ENCODE peak calls at places on chromosomes 3 and 15, in eight cellular contexts. K, V, F, G, Y, R, U and S are unnamed samples.

GRCh38 chr3:1179116-1179515 is 86.3 kb downstream of the CNTN6 start:
- DNase-seq in K (no peak), V (no peak), F (no peak), G (no peak), Y (no peak), R (no peak), U (no peak), S (no peak)

GRCh38 chr3:153145454-153145853 is 16.6 kb upstream of the RAP2B start:
- DNase-seq in K (no peak), V (no peak), F (no peak), G (no peak), Y (no peak), R (no peak), U (no peak), S (no peak)

GRCh38 chr3:183554377-183554776 is 1.1 kb downstream of the KLHL6 start:
- DNase-seq in K (no peak), V (no peak), F (no peak), G (no peak), Y (no peak), R (no peak), U (no peak), S (no peak)

GRCh38 chr15:84833447-84833846 is 16.3 kb downstream of the ALPK3 start:
- DNase-seq in K (no peak), V (peak; percentile 47), F (no peak), G (no peak), Y (no peak), R (no peak), U (no peak), S (no peak)

GRCh38 chr15:68487087-68487843 is 55.3 kb upstream of the ITGA11 start:
- DNase-seq in K (no peak), V (peak; percentile 69), F (no peak), G (no peak), Y (no peak), R (no peak), U (no peak), S (no peak)

GRCh38 chr3:161510510-161511260 is 14.1 kb downstream of the OTOL1 start:
- DNase-seq in K (no peak), V (no peak), F (no peak), G (no peak), Y (no peak), R (no peak), U (no peak), S (no peak)

GRCh38 chr15:56934269-56934668 is 15.8 kb downstream of the TCF12 start:
- DNase-seq in K (no peak), V (no peak), F (no peak), G (no peak), Y (no peak), R (no peak), U (no peak), S (no peak)

GRCh38 chr3:24401811-24402185 is 92.9 kb downstream of the THRB start:
- DNase-seq in K (peak; percentile 25), V (no peak), F (no peak), G (no peak), Y (no peak), R (no peak), U (no peak), S (no peak)

GRCh38 chr3:189780556-189781270 is 149.5 kb downstream of the TP63 start:
- DNase-seq in K (no peak), V (no peak), F (no peak), G (no peak), Y (no peak), R (no peak), U (no peak), S (no peak)

GRCh38 chr15:72216079-72216478 is 14.9 kb downstream of the PKM start:
- DNase-seq in K (no peak), V (no peak), F (no peak), G (no peak), Y (no peak), R (no peak), U (no peak), S (no peak)

GRCh38 chr15:93265046-93265658 is 176.1 kb upstream of the RGMA start:
- DNase-seq in K (no peak), V (no peak), F (no peak), G (no peak), Y (no peak), R (no peak), U (no peak), S (no peak)

GRCh38 chr15:95134306-95135100 is 903.1 kb downstream of the MCTP2 start:
- DNase-seq in K (no peak), V (no peak), F (no peak), G (no peak), Y (no peak), R (no peak), U (no peak), S (no peak)

GRCh38 chr3:116445291-116445841 is at the start of gene LSAMP:
- DNase-seq in K (peak; percentile 44), V (no peak), F (no peak), G (no peak), Y (peak; percentile 48), R (no peak), U (peak; percentile 47), S (peak; percentile 69)

GRCh38 chr15:56432304-56432703 is 32.6 kb downstream of the MNS1 start:
- DNase-seq in K (no peak), V (no peak), F (no peak), G (no peak), Y (no peak), R (no peak), U (no peak), S (no peak)

GRCh38 chr3:115804722-115805121 is 181.4 kb downstream of the GAP43 start:
- DNase-seq in K (no peak), V (no peak), F (no peak), G (peak; percentile 60), Y (no peak), R (no peak), U (no peak), S (no peak)

GRCh38 chr15:99076555-99077308 is 28.1 kb upstream of the SYNM start:
- DNase-seq in K (peak; percentile 46), V (peak; percentile 66), F (peak; percentile 53), G (peak; percentile 68), Y (peak; percentile 38), R (no peak), U (peak; percentile 60), S (peak; percentile 63)

GRCh38 chr3:58246148-58247051 is 8.8 kb downstream of the ABHD6 start:
- DNase-seq in K (no peak), V (no peak), F (peak; percentile 82), G (no peak), Y (no peak), R (no peak), U (no peak), S (no peak)

GRCh38 chr15:93895976-93896770 is 335.2 kb upstream of the MCTP2 start:
- DNase-seq in K (no peak), V (no peak), F (no peak), G (no peak), Y (no peak), R (no peak), U (no peak), S (no peak)

GRCh38 chr3:50603261-50604109 is 8.1 kb downstream of the CISH start:
- DNase-seq in K (peak; percentile 25), V (no peak), F (no peak), G (no peak), Y (no peak), R (no peak), U (no peak), S (no peak)

GRCh38 chr3:4866841-4867240 is 112.4 kb upstream of the BHLHE40 start:
- DNase-seq in K (no peak), V (no peak), F (no peak), G (no peak), Y (no peak), R (no peak), U (no peak), S (no peak)

GRCh38 chr3:42080452-42080872 is 10.7 kb upstream of the TRAK1 start:
- DNase-seq in K (no peak), V (no peak), F (no peak), G (no peak), Y (no peak), R (no peak), U (no peak), S (no peak)

GRCh38 chr3:122767690-122768372 is 25.8 kb downstream of the HSPBAP1 start:
- DNase-seq in K (no peak), V (no peak), F (no peak), G (no peak), Y (no peak), R (no peak), U (no peak), S (no peak)

GRCh38 chr3:65893631-65894030 is 145.1 kb downstream of the MAGI1 start:
- DNase-seq in K (no peak), V (no peak), F (no peak), G (no peak), Y (no peak), R (no peak), U (no peak), S (no peak)

GRCh38 chr3:185733980-185734724 is 90.7 kb downstream of the IGF2BP2 start:
- DNase-seq in K (no peak), V (peak; percentile 35), F (no peak), G (peak; percentile 64), Y (peak; percentile 21), R (no peak), U (peak; percentile 63), S (peak; percentile 4)

GRCh38 chr3:9008550-9009255 is 45.4 kb upstream of the RAD18 start:
- DNase-seq in K (no peak), V (no peak), F (no peak), G (no peak), Y (no peak), R (no peak), U (no peak), S (no peak)

GRCh38 chr3:11717768-11718581 is 74.3 kb upstream of the VGLL4 start:
- DNase-seq in K (no peak), V (peak; percentile 24), F (no peak), G (no peak), Y (no peak), R (no peak), U (no peak), S (no peak)

GRCh38 chr3:58646503-58646902 is 20.1 kb downstream of the FAM3D start:
- DNase-seq in K (no peak), V (no peak), F (no peak), G (no peak), Y (no peak), R (no peak), U (no peak), S (peak; percentile 8)

GRCh38 chr15:38768970-38769369 is 204.4 kb upstream of the RASGRP1 start:
- DNase-seq in K (no peak), V (peak; percentile 20), F (no peak), G (no peak), Y (no peak), R (no peak), U (peak; percentile 20), S (no peak)

GRCh38 chr3:138781012-138781470 is 53.7 kb downstream of the PIK3CB start:
- DNase-seq in K (no peak), V (no peak), F (no peak), G (no peak), Y (no peak), R (peak; percentile 42), U (no peak), S (no peak)

GRCh38 chr3:44950273-44950672 is 25.7 kb downstream of the ZDHHC3 start:
- DNase-seq in K (no peak), V (no peak), F (no peak), G (no peak), Y (no peak), R (no peak), U (no peak), S (no peak)

GRCh38 chr3:58858126-58858525 is 191.6 kb upstream of the FAM3D start:
- DNase-seq in K (no peak), V (no peak), F (no peak), G (no peak), Y (no peak), R (no peak), U (no peak), S (no peak)

GRCh38 chr15:79427781-79428598 is 4.1 kb upstream of the MINAR1 start:
- DNase-seq in K (no peak), V (no peak), F (no peak), G (no peak), Y (no peak), R (no peak), U (no peak), S (no peak)

GRCh38 chr15:68583321-68583720 is 4.5 kb downstream of the CORO2B start:
- DNase-seq in K (peak; percentile 18), V (no peak), F (no peak), G (no peak), Y (no peak), R (no peak), U (no peak), S (no peak)

GRCh38 chr3:130963444-130963843 is 63.2 kb downstream of the ASTE1 start:
- DNase-seq in K (no peak), V (no peak), F (no peak), G (no peak), Y (no peak), R (no peak), U (no peak), S (no peak)